ENCODE peak calls at places on chromosomes 5 and 9, in six cellular contexts. B is neuronal stem cell, C is H9, L is IMR-90, E is H1, A is trophoblast cell. O is an unnamed sample.
A peak's percentile ranks its signal among the peaks of the same experiment; 100 is the strongest.

GRCh38 chr9:99430301-99430700 is 208.2 kb downstream of the SEC61B start:
- DNase-seq in A (peak; percentile 33), L (peak; percentile 90), E (no peak), C (no peak), B (no peak), O (peak; percentile 95)

GRCh38 chr5:81393783-81394718 is at the start of gene ACOT12:
- DNase-seq in L (peak; percentile 20), A (peak; percentile 14), C (peak; percentile 57), B (peak; percentile 35), E (peak; percentile 71), O (peak; percentile 36)

GRCh38 chr5:1670342-1670741 is 129.3 kb downstream of the MRPL36 start:
- DNase-seq in E (no peak), C (no peak), B (no peak), A (no peak), L (peak; percentile 4), O (peak; percentile 2)

GRCh38 chr5:2136728-2137333 is 254.1 kb upstream of the IRX4 start:
- DNase-seq in A (no peak), L (no peak), E (no peak), C (peak; percentile 20), B (no peak), O (no peak)

GRCh38 chr5:163846512-163846911 is 341.1 kb downstream of the MAT2B start:
- DNase-seq in C (no peak), A (no peak), E (no peak), B (no peak), L (peak; percentile 72), O (peak; percentile 58)

GRCh38 chr5:176823869-176824412 is 13.6 kb downstream of the UNC5A start:
- DNase-seq in L (no peak), C (peak; percentile 78), E (peak; percentile 66), A (no peak), B (no peak), O (no peak)

GRCh38 chr5:14750712-14751111 is 86.2 kb downstream of the OTULIN start:
- DNase-seq in E (no peak), C (no peak), B (no peak), A (no peak), L (no peak), O (no peak)

GRCh38 chr9:136847065-136847826 is 2.0 kb upstream of the PHPT1 start:
- DNase-seq in A (peak; percentile 68), E (peak; percentile 86), C (peak; percentile 93), B (peak; percentile 70), L (peak; percentile 39), O (peak; percentile 87)

GRCh38 chr9:106697799-106698591 is 165.0 kb upstream of the ZNF462 start:
- DNase-seq in A (peak; percentile 73), B (no peak), C (no peak), L (peak; percentile 46), E (no peak), O (peak; percentile 7)

GRCh38 chr9:131320031-131320685 is 30.6 kb downstream of the PLPP7 start:
- DNase-seq in E (no peak), A (peak; percentile 87), B (no peak), L (no peak), C (no peak), O (no peak)

GRCh38 chr5:16568875-16569580 is 47.8 kb downstream of the RETREG1 start:
- DNase-seq in L (no peak), A (peak; percentile 1), C (no peak), E (no peak), B (no peak), O (no peak)

GRCh38 chr5:174078416-174078815 is 32.9 kb downstream of the NSG2 start:
- DNase-seq in E (no peak), C (no peak), A (no peak), L (no peak), B (no peak), O (no peak)

GRCh38 chr5:98319299-98320011 is 454.0 kb upstream of the RGMB start:
- DNase-seq in E (no peak), B (no peak), L (no peak), C (no peak), A (no peak), O (no peak)

DNA sequence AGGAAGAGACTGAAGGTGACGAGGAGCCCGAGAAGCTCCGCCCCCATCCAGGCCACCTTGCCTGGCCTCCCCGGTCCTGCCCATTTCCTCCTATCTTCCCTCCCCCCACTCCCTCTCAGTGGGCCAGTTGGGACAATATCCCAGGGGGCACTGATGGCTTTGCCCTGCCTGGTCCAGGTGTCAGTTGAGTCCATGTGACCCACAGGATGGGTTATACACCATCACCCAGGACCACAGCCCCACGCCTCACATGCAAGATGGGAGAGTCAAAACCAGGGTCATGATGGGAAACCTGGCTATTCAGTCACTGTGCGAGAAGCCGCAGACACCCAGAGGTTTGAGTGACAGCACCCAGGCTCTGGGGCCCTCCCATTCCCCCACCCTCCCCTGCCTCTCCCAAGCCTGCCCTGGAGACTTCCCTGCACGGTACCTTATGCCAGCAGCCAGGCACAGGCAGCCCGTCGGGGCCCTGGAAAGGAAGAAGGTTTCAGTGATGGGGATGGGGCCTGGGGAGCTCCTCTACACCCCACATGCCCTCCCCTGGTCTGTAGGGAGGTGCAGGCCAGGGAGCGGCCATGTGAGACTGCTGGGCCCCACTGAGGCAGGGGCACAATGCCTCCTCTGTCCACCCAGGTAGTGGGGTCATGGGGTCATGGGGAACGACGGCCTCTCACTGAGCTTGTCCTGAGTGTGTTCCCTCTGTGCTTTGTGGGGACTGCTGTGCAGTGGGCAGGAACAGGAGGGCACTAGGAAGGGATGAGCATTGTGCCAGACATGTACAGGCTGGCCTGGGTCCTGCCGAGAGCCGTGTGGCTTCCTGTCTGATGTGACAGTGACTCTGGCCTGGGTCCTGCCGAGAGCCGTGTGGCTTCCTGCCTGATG is 6.3 kb upstream of the PHYKPL start:
- DNase-seq in B (no peak), C (no peak), A (no peak), E (no peak), L (no peak), O (no peak)
- H2AFZ ChIP-seq in B (peak overlapping the region; percentile 62), C (no peak overlapping the region), A (no peak overlapping the region), E (no peak overlapping the region), L (no peak overlapping the region), O (no peak overlapping the region)

GRCh38 chr5:121969660-121970295 is 8.0 kb downstream of the SRFBP1 start:
- DNase-seq in L (peak; percentile 31), E (no peak), B (no peak), A (no peak), C (no peak), O (peak; percentile 45)
- H3K27ac ChIP-seq in L (no peak overlapping the region), E (no peak overlapping the region), B (no peak overlapping the region), A (no peak overlapping the region), C (no peak overlapping the region), O (peak overlapping the region; percentile 85)

DNA sequence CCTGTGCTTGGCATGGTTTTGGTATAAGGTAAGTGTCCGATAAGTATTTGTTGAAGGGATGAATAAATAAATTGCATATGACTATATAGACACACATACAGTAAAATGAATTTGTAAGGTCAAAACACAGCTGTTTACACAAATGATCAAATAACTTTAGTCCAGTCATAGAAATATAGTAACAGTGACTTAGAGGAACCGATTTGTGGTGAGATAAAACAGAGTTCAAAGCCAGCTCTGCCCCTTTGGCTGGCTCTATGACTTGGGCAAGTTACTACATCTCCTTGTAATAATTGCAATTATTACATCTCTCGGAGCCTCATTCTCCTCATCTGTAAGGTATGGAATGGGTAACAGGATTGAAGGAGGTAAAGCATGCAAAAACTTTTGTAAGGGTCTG is 384.0 kb downstream of the PLK2 start:
- DNase-seq in B (no peak), C (no peak), E (no peak), A (no peak), L (no peak), O (no peak)
- H2BK120ac ChIP-seq in B (no peak overlapping the region), C (no peak overlapping the region), E (no peak overlapping the region), A (no peak overlapping the region), L (no peak overlapping the region), O (no peak overlapping the region)

DNA sequence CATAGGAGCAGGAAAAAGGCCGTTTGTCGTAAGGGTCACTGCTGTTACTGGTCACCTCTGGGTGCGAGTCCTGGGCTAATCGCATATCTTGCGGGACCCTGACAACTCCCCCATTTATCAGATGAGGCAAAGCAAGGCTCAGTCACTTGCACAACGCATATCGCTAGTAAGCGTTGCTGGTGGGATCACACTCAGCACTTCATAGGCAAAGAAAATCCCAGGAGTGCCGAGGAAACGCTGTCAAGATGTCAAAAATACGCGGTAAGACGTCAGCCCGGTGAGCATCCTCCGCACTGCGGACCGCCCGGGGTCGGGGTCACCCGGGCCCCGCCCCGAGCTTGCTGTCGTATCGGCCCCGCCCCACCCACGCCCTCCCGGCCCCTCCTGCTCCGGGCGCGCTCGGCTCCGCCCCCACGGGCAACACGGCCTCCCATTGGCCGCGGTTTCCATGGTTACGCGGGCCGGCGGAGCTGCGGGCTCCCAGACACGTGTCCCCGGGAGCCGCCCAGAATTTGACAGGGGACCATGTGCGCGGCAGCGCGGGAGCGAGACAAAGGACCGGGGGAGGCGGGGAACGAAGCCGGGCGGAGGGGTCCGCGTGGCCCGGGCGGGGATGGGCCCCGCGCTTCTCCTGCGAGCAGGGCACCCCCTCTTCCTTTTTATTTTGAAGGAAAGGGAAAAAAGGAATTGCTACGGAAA is 80.2 kb upstream of the IER5L start:
- DNase-seq in A (peak; percentile 95), L (peak; percentile 83), B (peak; percentile 94), C (peak; percentile 97), E (peak; percentile 96), O (peak; percentile 83)
- H2AFZ ChIP-seq in A (no peak overlapping the region), L (peak overlapping the region; percentile 86), B (peak overlapping the region; percentile 64), C (no peak overlapping the region), E (peak overlapping the region; percentile 62), O (no peak overlapping the region)

GRCh38 chr5:127517480-127518318 is at the start of gene PRRC1:
- DNase-seq in A (peak; percentile 87), L (peak; percentile 81), C (peak; percentile 87), B (peak; percentile 64), E (peak; percentile 86), O (peak; percentile 87)

GRCh38 chr5:127518319-127518621 is 830 bp downstream of the PRRC1 start:
- DNase-seq in L (peak; percentile 57), B (no peak), E (no peak), C (no peak), A (no peak), O (peak; percentile 72)

GRCh38 chr5:127521138-127521770 is 3.8 kb downstream of the PRRC1 start:
- DNase-seq in C (no peak), L (no peak), E (no peak), A (no peak), B (no peak), O (no peak)

GRCh38 chr5:127517110-127517479 is 345 bp upstream of the PRRC1 start:
- DNase-seq in L (peak; percentile 23), A (no peak), B (no peak), C (no peak), E (no peak), O (no peak)

DNA sequence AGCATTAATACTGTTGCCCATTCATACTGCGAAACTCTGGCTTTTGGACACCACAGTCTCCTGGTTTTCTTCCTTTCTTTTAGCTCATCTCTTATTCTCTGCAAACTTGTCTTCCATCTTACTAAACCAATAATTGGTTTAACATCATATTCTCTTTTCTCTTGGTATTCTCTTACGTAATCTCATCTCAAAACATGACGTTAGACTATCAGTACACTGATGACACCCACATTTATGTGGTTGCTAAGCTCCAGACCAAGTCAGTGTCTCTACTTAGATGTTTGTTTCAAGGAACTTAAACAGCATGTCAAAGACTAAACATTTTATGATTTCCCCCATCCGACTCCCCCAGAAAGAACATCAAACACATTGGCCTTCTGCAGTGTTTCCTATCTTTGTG is 2.1 kb downstream of the PRRC1 start:
- DNase-seq in C (no peak), E (no peak), B (no peak), A (no peak), L (peak; percentile 30), O (peak; percentile 56)
- H3K27ac ChIP-seq in C (no peak overlapping the region), E (no peak overlapping the region), B (no peak overlapping the region), A (no peak overlapping the region), L (no peak overlapping the region), O (no peak overlapping the region)